ENCODE peak calls at places on chromosomes 7 and 10, in five cellular contexts. One of them, this sample, is unnamed.

GRCh38 chr10:131790021-131790420 is 110.8 kb upstream of the PPP2R2D start:
- DNase-seq in HCT116: peak; percentile 46
- DNase-seq in lower lobe of right lung: no peak
- DNase-seq in tibial nerve: no peak
- DNase-seq in left ventricle myocardium inferior: no peak
- DNase-seq in this sample: no peak

GRCh38 chr7:8937204-8937603 is 503.8 kb downstream of the NXPH1 start:
- DNase-seq in HCT116: no peak
- DNase-seq in lower lobe of right lung: no peak
- DNase-seq in tibial nerve: no peak
- DNase-seq in left ventricle myocardium inferior: no peak
- DNase-seq in this sample: no peak

GRCh38 chr10:18334116-18334867 is 194.1 kb downstream of the CACNB2 start:
- DNase-seq in HCT116: no peak
- DNase-seq in lower lobe of right lung: no peak
- DNase-seq in tibial nerve: no peak
- DNase-seq in left ventricle myocardium inferior: no peak
- DNase-seq in this sample: no peak

GRCh38 chr7:131753620-131754222 is 197.3 kb upstream of the PODXL start:
- DNase-seq in HCT116: peak; percentile 22
- DNase-seq in lower lobe of right lung: no peak
- DNase-seq in tibial nerve: no peak
- DNase-seq in left ventricle myocardium inferior: no peak
- DNase-seq in this sample: no peak

GRCh38 chr10:30536578-30536977 is 93.0 kb downstream of the LYZL2 start:
- DNase-seq in HCT116: no peak
- DNase-seq in lower lobe of right lung: no peak
- DNase-seq in tibial nerve: no peak
- DNase-seq in left ventricle myocardium inferior: no peak
- DNase-seq in this sample: no peak

GRCh38 chr10:110215751-110216150 is 8.3 kb downstream of the MXI1 start:
- DNase-seq in HCT116: no peak
- DNase-seq in lower lobe of right lung: no peak
- DNase-seq in tibial nerve: no peak
- DNase-seq in left ventricle myocardium inferior: no peak
- DNase-seq in this sample: no peak

GRCh38 chr7:46934198-46934825 is 647.6 kb downstream of the TNS3 start:
- DNase-seq in HCT116: no peak
- DNase-seq in lower lobe of right lung: no peak
- DNase-seq in tibial nerve: no peak
- DNase-seq in left ventricle myocardium inferior: no peak
- DNase-seq in this sample: peak; percentile 35

GRCh38 chr10:27529010-27529783 is 25.1 kb downstream of the RAB18 start:
- DNase-seq in HCT116: no peak
- DNase-seq in lower lobe of right lung: no peak
- DNase-seq in tibial nerve: no peak
- DNase-seq in left ventricle myocardium inferior: no peak
- DNase-seq in this sample: no peak

GRCh38 chr7:25856056-25856780 is 295.8 kb upstream of the NFE2L3 start:
- DNase-seq in HCT116: no peak
- DNase-seq in lower lobe of right lung: no peak
- DNase-seq in tibial nerve: no peak
- DNase-seq in left ventricle myocardium inferior: no peak
- DNase-seq in this sample: no peak

GRCh38 chr7:136139392-136139791 is 162.2 kb upstream of the MTPN start:
- DNase-seq in HCT116: no peak
- DNase-seq in lower lobe of right lung: no peak
- DNase-seq in tibial nerve: no peak
- DNase-seq in left ventricle myocardium inferior: no peak
- DNase-seq in this sample: no peak

GRCh38 chr7:80412842-80413241 is 99.0 kb downstream of the GNAT3 start:
- DNase-seq in HCT116: no peak
- DNase-seq in lower lobe of right lung: no peak
- DNase-seq in tibial nerve: no peak
- DNase-seq in left ventricle myocardium inferior: no peak
- DNase-seq in this sample: no peak

GRCh38 chr7:149238051-149238450 is 1.4 kb upstream of the ZNF212 start:
- DNase-seq in HCT116: no peak
- DNase-seq in lower lobe of right lung: no peak
- DNase-seq in tibial nerve: no peak
- DNase-seq in left ventricle myocardium inferior: no peak
- DNase-seq in this sample: no peak

GRCh38 chr7:32163141-32163806 is 93.1 kb upstream of the PDE1C start:
- DNase-seq in HCT116: no peak
- DNase-seq in lower lobe of right lung: no peak
- DNase-seq in tibial nerve: peak; percentile 43
- DNase-seq in left ventricle myocardium inferior: peak; percentile 65
- DNase-seq in this sample: peak; percentile 88

GRCh38 chr7:147053761-147054160 is 937.2 kb downstream of the CNTNAP2 start:
- DNase-seq in HCT116: no peak
- DNase-seq in lower lobe of right lung: no peak
- DNase-seq in tibial nerve: no peak
- DNase-seq in left ventricle myocardium inferior: no peak
- DNase-seq in this sample: no peak

GRCh38 chr7:147048864-147049263 is 932.3 kb downstream of the CNTNAP2 start:
- DNase-seq in HCT116: no peak
- DNase-seq in lower lobe of right lung: no peak
- DNase-seq in tibial nerve: no peak
- DNase-seq in left ventricle myocardium inferior: no peak
- DNase-seq in this sample: no peak

DNA sequence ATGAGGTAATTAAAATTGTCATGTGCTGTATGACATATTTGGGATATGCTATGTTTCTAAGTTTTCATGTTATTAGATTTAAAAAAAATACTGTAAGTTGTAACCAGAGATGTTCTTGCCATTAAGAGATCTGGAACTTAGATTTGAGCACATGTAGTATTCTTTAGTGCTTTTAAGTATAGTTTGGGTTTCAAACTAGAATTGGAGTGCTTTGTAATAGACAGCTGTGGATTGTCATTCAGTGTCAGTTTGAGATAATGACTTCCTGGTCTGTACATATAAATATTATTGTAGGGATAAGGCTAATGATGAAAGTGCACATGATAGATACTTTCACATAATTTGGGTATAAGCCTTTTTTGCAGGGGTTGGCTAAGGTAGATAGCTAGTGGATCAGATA is 936.2 kb downstream of the CNTNAP2 start:
- DNase-seq in HCT116: no peak
- DNase-seq in lower lobe of right lung: no peak
- DNase-seq in tibial nerve: no peak
- DNase-seq in left ventricle myocardium inferior: no peak
- DNase-seq in this sample: no peak
- H3K27ac ChIP-seq in HCT116: no peak overlapping the region
- H3K27ac ChIP-seq in lower lobe of right lung: no peak overlapping the region
- H3K27ac ChIP-seq in tibial nerve: no peak overlapping the region
- H3K27ac ChIP-seq in left ventricle myocardium inferior: no peak overlapping the region
- H3K27ac ChIP-seq in this sample: no peak overlapping the region

GRCh38 chr7:143292873-143293272 is 4.7 kb downstream of the CASP2 start:
- DNase-seq in HCT116: no peak
- DNase-seq in lower lobe of right lung: no peak
- DNase-seq in tibial nerve: no peak
- DNase-seq in left ventricle myocardium inferior: no peak
- DNase-seq in this sample: no peak

GRCh38 chr7:143295870-143296269 is 7.7 kb downstream of the CASP2 start:
- DNase-seq in HCT116: no peak
- DNase-seq in lower lobe of right lung: no peak
- DNase-seq in tibial nerve: no peak
- DNase-seq in left ventricle myocardium inferior: no peak
- DNase-seq in this sample: no peak

GRCh38 chr7:143299840-143300239 is 11.7 kb downstream of the CASP2 start:
- DNase-seq in HCT116: peak; percentile 23
- DNase-seq in lower lobe of right lung: no peak
- DNase-seq in tibial nerve: peak; percentile 31
- DNase-seq in left ventricle myocardium inferior: no peak
- DNase-seq in this sample: no peak

GRCh38 chr7:143299346-143299745 is 11.2 kb downstream of the CASP2 start:
- DNase-seq in HCT116: no peak
- DNase-seq in lower lobe of right lung: no peak
- DNase-seq in tibial nerve: no peak
- DNase-seq in left ventricle myocardium inferior: no peak
- DNase-seq in this sample: no peak

DNA sequence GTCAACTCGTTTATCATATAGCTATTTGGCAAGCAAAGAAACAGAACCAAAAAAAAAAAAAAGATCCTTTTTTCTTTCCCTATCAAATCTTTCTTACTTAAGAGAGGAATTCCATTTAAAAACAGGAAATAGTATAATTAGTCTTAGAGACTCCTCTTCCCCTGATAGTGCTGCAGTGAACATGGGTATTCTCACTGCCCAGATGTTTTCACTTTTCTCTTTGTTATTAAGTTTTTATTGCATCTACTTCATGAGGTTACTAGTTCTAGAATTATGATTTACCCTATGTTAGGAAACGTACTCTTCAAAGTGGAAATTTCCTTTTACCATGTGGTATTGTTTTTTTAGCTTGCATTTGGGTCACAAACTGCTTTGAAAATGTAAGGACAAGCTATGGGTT is 8.5 kb downstream of the CASP2 start:
- DNase-seq in HCT116: no peak
- DNase-seq in lower lobe of right lung: no peak
- DNase-seq in tibial nerve: no peak
- DNase-seq in left ventricle myocardium inferior: no peak
- DNase-seq in this sample: no peak
- H3K36me3 ChIP-seq in HCT116: peaks cover 69% of the 10 kb centered on the region
- H3K36me3 ChIP-seq in lower lobe of right lung: peaks cover 100% of the 10 kb centered on the region
- H3K36me3 ChIP-seq in tibial nerve: peaks cover 100% of the 10 kb centered on the region
- H3K36me3 ChIP-seq in left ventricle myocardium inferior: peaks cover 100% of the 10 kb centered on the region
- H3K36me3 ChIP-seq in this sample: peaks cover 94% of the 10 kb centered on the region

GRCh38 chr7:64687249-64687648 is 21.3 kb downstream of the ZNF107 start:
- DNase-seq in HCT116: no peak
- DNase-seq in lower lobe of right lung: no peak
- DNase-seq in tibial nerve: no peak
- DNase-seq in left ventricle myocardium inferior: no peak
- DNase-seq in this sample: no peak

GRCh38 chr7:64685091-64685490 is 19.2 kb downstream of the ZNF107 start:
- DNase-seq in HCT116: no peak
- DNase-seq in lower lobe of right lung: no peak
- DNase-seq in tibial nerve: no peak
- DNase-seq in left ventricle myocardium inferior: no peak
- DNase-seq in this sample: no peak

GRCh38 chr7:64691831-64692230 is 25.9 kb downstream of the ZNF107 start:
- DNase-seq in HCT116: no peak
- DNase-seq in lower lobe of right lung: no peak
- DNase-seq in tibial nerve: no peak
- DNase-seq in left ventricle myocardium inferior: no peak
- DNase-seq in this sample: no peak

GRCh38 chr7:64685741-64686140 is 19.8 kb downstream of the ZNF107 start:
- DNase-seq in HCT116: no peak
- DNase-seq in lower lobe of right lung: no peak
- DNase-seq in tibial nerve: no peak
- DNase-seq in left ventricle myocardium inferior: no peak
- DNase-seq in this sample: no peak

GRCh38 chr7:64686493-64687184 is 20.7 kb downstream of the ZNF107 start:
- DNase-seq in HCT116: no peak
- DNase-seq in lower lobe of right lung: no peak
- DNase-seq in tibial nerve: no peak
- DNase-seq in left ventricle myocardium inferior: no peak
- DNase-seq in this sample: no peak
- H3K4me1 ChIP-seq in HCT116: no peaks in the 10 kb centered on the region
- H3K4me1 ChIP-seq in lower lobe of right lung: no peaks in the 10 kb centered on the region
- H3K4me1 ChIP-seq in tibial nerve: no peaks in the 10 kb centered on the region
- H3K4me1 ChIP-seq in left ventricle myocardium inferior: peaks cover 7% of the 10 kb centered on the region
- H3K4me1 ChIP-seq in this sample: no peaks in the 10 kb centered on the region

GRCh38 chr7:103569621-103570305 is 123.8 kb upstream of the SLC26A5 start:
- DNase-seq in HCT116: no peak
- DNase-seq in lower lobe of right lung: no peak
- DNase-seq in tibial nerve: no peak
- DNase-seq in left ventricle myocardium inferior: no peak
- DNase-seq in this sample: no peak
- H3K27ac ChIP-seq in HCT116: no peak overlapping the region
- H3K27ac ChIP-seq in lower lobe of right lung: no peak overlapping the region
- H3K27ac ChIP-seq in tibial nerve: no peak overlapping the region
- H3K27ac ChIP-seq in left ventricle myocardium inferior: no peak overlapping the region
- H3K27ac ChIP-seq in this sample: no peak overlapping the region

GRCh38 chr10:128066954-128067382 is 59.3 kb downstream of the MKI67 start:
- DNase-seq in HCT116: no peak
- DNase-seq in lower lobe of right lung: no peak
- DNase-seq in tibial nerve: no peak
- DNase-seq in left ventricle myocardium inferior: no peak
- DNase-seq in this sample: no peak

GRCh38 chr10:128065881-128066534 is 60.2 kb downstream of the MKI67 start:
- DNase-seq in HCT116: no peak
- DNase-seq in lower lobe of right lung: no peak
- DNase-seq in tibial nerve: no peak
- DNase-seq in left ventricle myocardium inferior: no peak
- DNase-seq in this sample: no peak

GRCh38 chr10:128062837-128063563 is 63.2 kb downstream of the MKI67 start:
- DNase-seq in HCT116: no peak
- DNase-seq in lower lobe of right lung: no peak
- DNase-seq in tibial nerve: no peak
- DNase-seq in left ventricle myocardium inferior: no peak
- DNase-seq in this sample: no peak

GRCh38 chr10:128063736-128064614 is 62.2 kb downstream of the MKI67 start:
- DNase-seq in HCT116: no peak
- DNase-seq in lower lobe of right lung: peak; percentile 75
- DNase-seq in tibial nerve: no peak
- DNase-seq in left ventricle myocardium inferior: no peak
- DNase-seq in this sample: no peak

GRCh38 chr10:128064615-128065580 is 61.3 kb downstream of the MKI67 start:
- DNase-seq in HCT116: no peak
- DNase-seq in lower lobe of right lung: peak; percentile 82
- DNase-seq in tibial nerve: peak; percentile 77
- DNase-seq in left ventricle myocardium inferior: peak; percentile 70
- DNase-seq in this sample: no peak
- H3K36me3 ChIP-seq in HCT116: no peaks in the 10 kb centered on the region
- H3K36me3 ChIP-seq in lower lobe of right lung: peaks cover 86% of the 10 kb centered on the region
- H3K36me3 ChIP-seq in tibial nerve: peaks cover 59% of the 10 kb centered on the region
- H3K36me3 ChIP-seq in left ventricle myocardium inferior: peaks cover 37% of the 10 kb centered on the region
- H3K36me3 ChIP-seq in this sample: no peaks in the 10 kb centered on the region

DNA sequence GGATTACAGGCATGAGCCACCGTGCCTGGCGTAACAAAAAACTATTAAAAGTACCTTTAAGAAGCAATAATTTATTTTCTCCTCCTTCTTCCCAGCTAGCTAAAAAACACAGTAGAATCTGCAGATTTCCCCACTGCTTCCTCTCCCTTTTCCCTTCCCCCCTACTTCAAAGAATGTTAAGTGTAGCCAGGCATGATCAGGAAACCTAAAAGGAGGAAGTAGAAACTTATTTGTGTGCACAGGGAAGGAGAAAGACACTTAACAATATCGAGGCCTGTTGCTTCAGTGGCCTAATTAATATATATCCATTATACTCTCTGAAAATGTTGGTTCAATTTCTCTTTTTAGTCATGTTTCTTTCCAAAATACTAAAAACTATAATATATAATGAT is 127.7 kb downstream of the NRBF2 start:
- DNase-seq in HCT116: no peak
- DNase-seq in lower lobe of right lung: no peak
- DNase-seq in tibial nerve: no peak
- DNase-seq in left ventricle myocardium inferior: no peak
- DNase-seq in this sample: no peak
- H3K4me1 ChIP-seq in HCT116: peaks cover 11% of the 10 kb centered on the region
- H3K4me1 ChIP-seq in lower lobe of right lung: peaks cover 85% of the 10 kb centered on the region
- H3K4me1 ChIP-seq in tibial nerve: peaks cover 78% of the 10 kb centered on the region
- H3K4me1 ChIP-seq in left ventricle myocardium inferior: peaks cover 96% of the 10 kb centered on the region
- H3K4me1 ChIP-seq in this sample: peaks cover 3% of the 10 kb centered on the region

This sample was measured in SJSA1.